ENCODE peak calls at places on chromosomes 6 and 20, in seven cellular contexts. A is kidney tubule cell, D is ELF-1, M is LoVo, X is T follicular helper cell, Q is ACHN, B is brain microvascular endothelial cell. E is an unnamed sample.

GRCh38 chr6:56664007-56664406 is 21.3 kb upstream of the DST start:
- DNase-seq in Q (no peak), D (no peak), X (no peak), M (no peak), A (no peak), B (no peak), E (no peak)

GRCh38 chr20:60271597-60271996 is 313.4 kb downstream of the CDH26 start:
- DNase-seq in M (no peak), D (peak), A (peak), B (no peak), Q (peak), X (no peak), E (peak)

GRCh38 chr6:3808759-3809514 is 40.2 kb upstream of the FAM50B start:
- DNase-seq in B (peak), Q (peak), A (peak), X (no peak), M (peak), D (peak), E (no peak)

GRCh38 chr6:43368517-43369160 is 808 bp downstream of the ZNF318 start:
- DNase-seq in D (peak), Q (peak), X (no peak), M (peak), B (peak), A (peak), E (peak)

GRCh38 chr6:126650931-126651330 is 311.0 kb downstream of the CENPW start:
- DNase-seq in M (no peak), B (peak), D (no peak), Q (no peak), A (no peak), X (no peak), E (no peak)

GRCh38 chr6:90319044-90319443 is 22.4 kb upstream of the BACH2 start:
- DNase-seq in X (no peak), D (no peak), B (no peak), Q (no peak), A (no peak), M (no peak), E (no peak)

GRCh38 chr6:138418118-138418742 is 14.2 kb downstream of the HEBP2 start:
- DNase-seq in X (no peak), M (no peak), D (no peak), Q (no peak), B (no peak), A (no peak), E (no peak)

GRCh38 chr6:90484903-90485302 is 102.0 kb downstream of the MAP3K7 start:
- DNase-seq in Q (no peak), A (no peak), M (no peak), D (peak), B (no peak), X (no peak), E (no peak)

GRCh38 chr6:166490671-166491500 is 95.6 kb downstream of the RAMACL start:
- DNase-seq in D (no peak), Q (no peak), X (no peak), M (peak), B (peak), A (peak), E (no peak)

GRCh38 chr6:123986938-123987337 is 183.3 kb downstream of the NKAIN2 start:
- DNase-seq in B (no peak), A (no peak), M (no peak), X (no peak), D (no peak), Q (no peak), E (no peak)

GRCh38 chr6:46985943-46986342 is 56.2 kb downstream of the ADGRF1 start:
- DNase-seq in X (no peak), A (peak), B (peak), Q (no peak), D (no peak), M (peak), E (no peak)

GRCh38 chr20:54250691-54251090 is 42.8 kb downstream of the PFDN4 start:
- DNase-seq in M (no peak), Q (no peak), B (no peak), A (no peak), X (no peak), D (no peak), E (no peak)

GRCh38 chr6:116385911-116386310 is 15.2 kb downstream of the DSE start:
- DNase-seq in M (no peak), A (no peak), B (no peak), X (no peak), Q (no peak), D (no peak), E (no peak)

GRCh38 chr6:156686429-156686939 is 90.7 kb upstream of the ARID1B start:
- DNase-seq in M (peak), X (no peak), B (peak), Q (peak), D (no peak), A (peak), E (peak)

GRCh38 chr20:44038681-44039123 is 124.0 kb downstream of the TOX2 start:
- DNase-seq in D (peak), A (no peak), Q (no peak), X (no peak), B (no peak), M (no peak), E (no peak)

GRCh38 chr6:90860822-90861601 is 274.1 kb upstream of the MAP3K7 start:
- DNase-seq in X (no peak), A (no peak), M (no peak), Q (peak), D (no peak), B (no peak), E (no peak)

GRCh38 chr6:41376176-41376575 is 40.8 kb downstream of the NCR2 start:
- DNase-seq in B (no peak), A (no peak), D (no peak), M (no peak), X (no peak), Q (no peak), E (no peak)

GRCh38 chr6:166259296-166259977 is 48.8 kb downstream of the PRR18 start:
- DNase-seq in D (no peak), Q (no peak), A (no peak), X (no peak), B (no peak), M (no peak), E (peak)

GRCh38 chr6:121093928-121094327 is 240.4 kb downstream of the TBC1D32 start:
- DNase-seq in A (peak), M (no peak), B (peak), D (no peak), X (no peak), Q (peak), E (no peak)

GRCh38 chr20:21971436-21971835 is 266.0 kb downstream of the PAX1 start:
- DNase-seq in B (no peak), A (no peak), M (no peak), X (no peak), D (no peak), Q (no peak), E (no peak)

GRCh38 chr6:135423649-135424128 is 73.9 kb downstream of the AHI1 start:
- DNase-seq in A (peak), B (peak), M (peak), Q (peak), X (no peak), D (no peak), E (peak)

E was measured in H7.